ENCODE peak calls at places on chromosomes 1 and 21, in five cellular contexts. Y, B, T, R and N are unnamed samples.

GRCh38 chr1:113190078-113190477 is 117.1 kb downstream of the LRIG2 start:
- DNase-seq in Y (no peak), B (no peak), T (no peak), R (no peak), N (no peak)

GRCh38 chr21:36385909-36386642 is 884 bp downstream of the CHAF1B start:
- DNase-seq in Y (no peak), B (no peak), T (no peak), R (peak), N (peak)

GRCh38 chr1:206930210-206930798 is 8.6 kb upstream of the FCMR start:
- DNase-seq in Y (no peak), B (no peak), T (no peak), R (no peak), N (no peak)

GRCh38 chr1:16615253-16616252 is 2.2 kb upstream of the NBPF1 start:
- DNase-seq in Y (peak), B (no peak), T (no peak), R (no peak), N (peak)

GRCh38 chr1:21931171-21932093 is 5.7 kb downstream of the HSPG2 start:
- DNase-seq in Y (peak), B (peak), T (peak), R (no peak), N (no peak)

GRCh38 chr1:114468047-114468446 is 43.0 kb downstream of the TRIM33 start:
- DNase-seq in Y (no peak), B (no peak), T (no peak), R (no peak), N (no peak)

GRCh38 chr1:161502181-161502580 is 3.1 kb upstream of the FCGR2A start:
- DNase-seq in Y (no peak), B (no peak), T (no peak), R (no peak), N (no peak)

GRCh38 chr1:226903819-226904710 is 33.6 kb downstream of the PSEN2 start:
- DNase-seq in Y (peak), B (peak), T (no peak), R (no peak), N (no peak)

GRCh38 chr1:198220428-198220827 is 63.6 kb downstream of the NEK7 start:
- DNase-seq in Y (no peak), B (no peak), T (peak), R (no peak), N (no peak)

GRCh38 chr1:204130989-204131892 is 20.6 kb downstream of the ETNK2 start:
- DNase-seq in Y (no peak), B (peak), T (peak), R (peak), N (no peak)

GRCh38 chr1:91791691-91792392 is 94.1 kb downstream of the TGFBR3 start:
- DNase-seq in Y (no peak), B (no peak), T (no peak), R (no peak), N (no peak)

GRCh38 chr1:108503062-108503740 is 53.1 kb downstream of the NBPF6 start:
- DNase-seq in Y (no peak), B (no peak), T (no peak), R (peak), N (no peak)

GRCh38 chr1:64540265-64540791 is 70.4 kb downstream of the CACHD1 start:
- DNase-seq in Y (no peak), B (no peak), T (no peak), R (peak), N (no peak)

GRCh38 chr1:164735315-164736052 is 176.5 kb downstream of the PBX1 start:
- DNase-seq in Y (no peak), B (no peak), T (no peak), R (no peak), N (no peak)

GRCh38 chr1:54580856-54581550 is 33.0 kb downstream of the ACOT11 start:
- DNase-seq in Y (no peak), B (no peak), T (no peak), R (no peak), N (no peak)

GRCh38 chr21:45618846-45619485 is 24.6 kb upstream of the PCBP3 start:
- DNase-seq in Y (no peak), B (no peak), T (no peak), R (no peak), N (no peak)

GRCh38 chr1:234771642-234772344 is 161.8 kb upstream of the IRF2BP2 start:
- DNase-seq in Y (no peak), B (no peak), T (no peak), R (no peak), N (no peak)

GRCh38 chr1:173866462-173866861 is 1.3 kb downstream of the GAS5 start:
- DNase-seq in Y (no peak), B (no peak), T (no peak), R (no peak), N (no peak)

DNA sequence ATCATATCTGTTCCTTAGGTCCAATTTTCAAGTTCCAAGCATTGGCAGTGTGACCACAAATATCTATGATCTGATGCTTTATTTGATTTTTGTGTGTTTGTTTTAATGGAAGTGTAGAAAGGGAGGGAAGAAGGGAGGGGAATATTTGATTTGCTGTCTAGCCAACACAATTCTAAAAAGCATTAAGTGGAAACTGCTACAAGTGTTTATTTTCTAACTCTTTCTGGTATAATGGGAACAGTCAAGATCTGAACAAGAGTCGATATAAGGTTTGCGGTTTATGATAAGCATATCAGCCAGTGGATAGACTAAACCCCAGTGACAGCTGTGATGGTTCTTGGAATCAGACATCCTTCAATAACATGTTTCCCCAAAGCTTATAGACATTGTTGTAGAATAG is 267.8 kb upstream of the SNX7 start:
- DNase-seq in Y (no peak), B (no peak), T (no peak), R (no peak), N (no peak)
- TF ChIP-seq CTCF in Y (no peak), B (no peak), T (no peak), R (no peak), N (no peak)

DNA sequence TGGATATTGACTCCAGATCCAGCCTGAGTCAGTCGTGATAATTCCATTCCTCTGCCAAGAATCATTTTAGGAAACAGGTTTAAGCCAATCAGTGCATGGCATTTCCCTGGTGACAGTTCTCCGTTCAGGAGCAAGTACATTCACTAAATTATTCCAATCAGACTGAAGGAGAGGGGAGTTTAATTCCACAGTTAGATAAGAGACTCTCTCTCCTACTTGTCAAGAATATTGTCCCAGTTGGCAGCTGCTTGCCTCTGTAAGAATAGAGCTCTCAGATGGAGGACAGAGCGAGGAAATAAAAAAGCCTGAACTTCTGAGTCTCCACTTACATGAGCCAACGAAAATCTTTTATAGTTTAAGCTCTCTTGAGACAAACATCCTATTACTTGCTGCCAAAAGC is 18.7 kb downstream of the RHOU start:
- DNase-seq in Y (no peak), B (no peak), T (no peak), R (no peak), N (no peak)
- TF ChIP-seq CTCF in Y (no peak), B (no peak), T (no peak), R (no peak), N (no peak)

DNA sequence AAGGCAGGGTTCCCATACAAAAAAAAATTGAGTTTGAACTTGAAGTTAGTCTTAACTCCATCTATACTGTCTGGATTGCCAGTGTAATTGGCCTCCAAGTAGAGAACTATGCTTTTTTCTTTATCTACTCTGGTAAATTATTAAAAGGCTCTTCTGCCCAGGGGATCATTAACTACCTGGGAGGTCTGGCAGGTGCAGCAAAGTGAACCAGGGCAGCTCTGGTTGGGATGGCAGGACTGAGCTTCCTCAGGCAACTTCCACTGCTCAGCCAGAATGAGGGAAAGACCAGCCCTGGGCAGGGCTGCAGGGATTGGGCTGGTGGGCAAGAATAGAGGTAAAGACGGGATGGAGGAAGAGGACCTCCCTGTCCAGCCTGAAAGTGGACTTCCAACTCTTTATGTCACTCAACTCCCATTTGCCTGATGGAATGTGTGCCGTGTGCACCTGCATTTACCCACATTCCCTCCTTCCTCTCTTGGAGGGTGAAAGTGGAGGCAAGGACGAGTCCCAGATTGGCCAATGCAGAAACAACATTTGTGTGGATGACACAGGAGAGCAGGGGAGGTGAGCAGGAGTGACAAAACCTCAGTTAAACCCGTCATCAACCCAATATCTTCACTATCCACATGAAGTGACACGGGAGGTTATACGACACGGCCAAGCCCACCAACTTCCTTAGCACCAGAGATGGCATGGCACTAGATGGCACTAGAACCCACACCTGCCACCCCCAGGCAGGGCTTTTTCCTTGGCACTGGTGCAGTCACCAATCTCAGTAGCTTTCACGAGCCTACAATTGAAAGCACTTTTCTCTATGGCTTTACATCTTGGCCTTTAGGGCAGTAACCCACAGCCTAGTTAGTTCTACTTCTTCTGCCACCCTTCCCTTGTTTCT is 25.2 kb downstream of the CCN1 start:
- DNase-seq in Y (no peak), B (no peak), T (peak), R (no peak), N (no peak)
- TF ChIP-seq CTCF in Y (no peak), B (no peak), T (no peak), R (peak), N (no peak)

DNA sequence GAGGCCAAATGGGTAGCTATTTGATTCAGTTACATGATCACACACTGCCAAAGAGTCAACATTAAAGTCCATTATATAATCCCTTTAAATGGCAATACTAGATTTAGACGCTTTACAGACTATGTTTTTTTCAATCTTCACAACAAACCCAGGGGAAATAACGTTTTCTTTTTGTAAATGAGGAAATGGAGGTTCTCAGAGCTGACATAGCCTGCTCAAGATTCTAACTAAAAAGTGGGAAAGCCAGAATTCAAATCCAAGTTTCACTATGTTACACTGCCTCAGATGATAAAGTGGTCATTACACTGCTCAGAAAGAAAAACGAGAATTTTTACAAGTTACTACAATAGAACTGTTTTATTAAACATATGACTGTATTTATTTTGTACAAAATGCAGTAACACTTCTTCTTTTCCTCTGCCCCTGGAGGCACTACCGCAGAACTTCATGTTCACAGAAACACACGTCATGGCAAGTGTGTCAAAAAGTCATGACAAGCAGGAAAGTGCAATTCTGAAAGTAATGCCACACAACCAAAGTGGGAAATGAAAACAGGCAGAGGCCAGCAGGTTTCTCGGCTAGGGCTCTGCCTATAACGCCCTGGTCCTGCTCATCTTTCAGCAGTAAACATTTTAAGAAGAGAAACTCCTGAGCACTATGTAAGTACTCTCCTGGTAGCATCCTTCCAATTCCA is 19.0 kb downstream of the THEMIS2 start:
- DNase-seq in Y (peak), B (no peak), T (no peak), R (no peak), N (no peak)
- TF ChIP-seq CTCF in Y (no peak), B (no peak), T (no peak), R (no peak), N (no peak)

DNA sequence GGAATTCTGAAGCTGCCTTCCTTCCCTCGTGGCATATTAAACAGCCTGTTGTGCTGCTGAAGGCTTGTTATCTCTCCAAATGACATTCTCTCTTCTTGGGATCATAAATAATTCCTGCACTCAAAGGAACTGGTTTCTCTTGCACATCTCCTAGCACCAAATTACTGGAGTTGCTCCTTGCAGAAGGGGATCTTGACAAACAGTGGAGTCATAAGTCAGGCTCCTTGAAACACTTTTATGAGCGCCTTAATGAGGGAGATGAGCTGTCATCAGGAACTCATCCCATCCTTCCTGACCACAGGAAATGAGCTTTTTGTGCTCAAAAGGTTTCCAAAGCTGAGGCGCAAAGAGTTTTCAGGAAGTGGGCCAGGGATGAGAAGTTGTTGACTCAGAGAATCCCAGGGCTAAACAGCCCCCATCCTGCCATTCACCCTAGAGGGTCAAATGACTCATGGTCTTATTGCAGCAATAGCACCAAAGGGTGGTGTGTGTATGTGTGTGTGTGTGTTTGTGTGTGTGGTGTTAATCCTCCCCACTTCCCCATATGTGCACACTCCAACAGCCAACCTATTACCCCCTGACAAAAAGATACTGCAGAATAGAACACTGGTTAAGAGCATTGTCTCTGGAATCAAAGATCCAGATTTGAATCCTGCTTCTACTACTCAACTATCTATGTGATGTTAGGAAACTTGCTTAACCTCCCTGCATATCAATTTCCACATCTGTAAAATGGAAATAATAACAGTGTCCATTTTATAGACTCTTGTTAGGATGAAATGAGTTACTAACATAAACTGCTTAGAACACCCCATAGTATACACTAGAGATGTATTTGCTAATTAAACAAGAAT is 2.8 kb upstream of the PHC2 start:
- DNase-seq in Y (peak), B (peak), T (peak), R (no peak), N (no peak)
- TF ChIP-seq CTCF in Y (no peak), B (no peak), T (no peak), R (no peak), N (no peak)

GRCh38 chr1:89149229-89149628 is 23.3 kb upstream of the GBP2 start:
- DNase-seq in Y (no peak), B (no peak), T (peak), R (peak), N (no peak)
- TF ChIP-seq CTCF in Y (no peak), B (no peak), T (no peak), R (peak), N (peak)

GRCh38 chr1:39609618-39610331 is 29.7 kb downstream of the HEYL start:
- DNase-seq in Y (peak), B (peak), T (peak), R (peak), N (peak)
- TF ChIP-seq CTCF in Y (peak), B (no peak), T (peak), R (peak), N (peak)

GRCh38 chr1:19153169-19153568 is 56.9 kb downstream of the UBR4 start:
- DNase-seq in Y (no peak), B (no peak), T (no peak), R (peak), N (no peak)
- TF ChIP-seq CTCF in Y (no peak), B (no peak), T (no peak), R (peak), N (peak)